ENCODE peak calls at places on chromosome 20, in seven cellular contexts. A is activated naive CD4-positive, alpha-beta T cell; O is non-pigmented ciliary epithelial cell; T is AG09309; R is epithelial cell of prostate; V is activated T-cell treated with anti-CD3 and anti-CD28 coated beads, Interleukin-2, amount 50 U/mL, for 4 hours; I is ELF-1. K is an unnamed sample.

GRCh38 chr20:62776692-62777527 is 19.4 kb upstream of the MRGBP start:
- DNase-seq in I (no peak), O (no peak), A (peak), V (peak), T (no peak), R (no peak), K (peak)

GRCh38 chr20:62136283-62137091 is 6.7 kb downstream of the PSMA7 start:
- DNase-seq in V (peak), T (no peak), R (no peak), I (peak), A (peak), O (no peak), K (peak)

GRCh38 chr20:42483694-42484303 is 705.9 kb downstream of the PTPRT start:
- DNase-seq in V (no peak), I (peak), R (no peak), O (no peak), A (no peak), T (no peak), K (no peak)

GRCh38 chr20:53210041-53210440 is 237.9 kb downstream of the TSHZ2 start:
- DNase-seq in V (no peak), A (no peak), I (no peak), O (no peak), R (no peak), T (no peak), K (no peak)

GRCh38 chr20:22833851-22834250 is 201.3 kb upstream of the SSTR4 start:
- DNase-seq in A (no peak), I (no peak), O (no peak), T (no peak), R (no peak), V (no peak), K (no peak)

GRCh38 chr20:45629496-45630100 is at the start of gene WFDC10A:
- DNase-seq in T (no peak), R (no peak), A (no peak), V (no peak), O (no peak), I (peak), K (no peak)

GRCh38 chr20:16368645-16369292 is 204.5 kb downstream of the KIF16B start:
- DNase-seq in A (no peak), T (peak), V (no peak), R (no peak), O (peak), I (no peak), K (no peak)

GRCh38 chr20:62482136-62482833 is 6.5 kb upstream of the GATA5 start:
- DNase-seq in I (no peak), T (no peak), R (no peak), A (no peak), V (no peak), O (no peak), K (no peak)

GRCh38 chr20:35821807-35822242 is 50.0 kb downstream of the PHF20 start:
- DNase-seq in V (no peak), O (peak), R (no peak), T (peak), I (no peak), A (no peak), K (no peak)